ENCODE peak calls at places on chromosomes 2 and 18, in seven cellular contexts. One of them, this sample, is unnamed.

GRCh38 chr2:158753561-158754302 is 41.4 kb upstream of the DAPL1 start:
- DNase-seq in HepG2: peak; percentile 62
- DNase-seq in transverse colon: peak; percentile 23
- DNase-seq in ovary: peak; percentile 42
- DNase-seq in GM12878: no peak
- DNase-seq in suprapubic skin: no peak
- DNase-seq in SK-N-SH: peak; percentile 71
- DNase-seq in this sample: peak; percentile 33

GRCh38 chr2:230130668-230131364 is 62.1 kb upstream of the SLC16A14 start:
- DNase-seq in HepG2: peak; percentile 59
- DNase-seq in transverse colon: peak; percentile 41
- DNase-seq in ovary: peak; percentile 85
- DNase-seq in GM12878: no peak
- DNase-seq in suprapubic skin: peak; percentile 78
- DNase-seq in SK-N-SH: no peak
- DNase-seq in this sample: no peak

GRCh38 chr2:241011296-241011600 is 12.8 kb downstream of the SNED1 start:
- DNase-seq in HepG2: no peak
- DNase-seq in transverse colon: no peak
- DNase-seq in ovary: peak; percentile 39
- DNase-seq in GM12878: no peak
- DNase-seq in suprapubic skin: no peak
- DNase-seq in SK-N-SH: no peak
- DNase-seq in this sample: peak; percentile 11

GRCh38 chr18:49019446-49020045 is 68.8 kb upstream of the SMAD7 start:
- DNase-seq in HepG2: no peak
- DNase-seq in transverse colon: no peak
- DNase-seq in ovary: no peak
- DNase-seq in GM12878: peak; percentile 9
- DNase-seq in suprapubic skin: no peak
- DNase-seq in SK-N-SH: no peak
- DNase-seq in this sample: peak; percentile 20

GRCh38 chr18:77106331-77106730 is 26.3 kb downstream of the MBP start:
- DNase-seq in HepG2: no peak
- DNase-seq in transverse colon: no peak
- DNase-seq in ovary: no peak
- DNase-seq in GM12878: no peak
- DNase-seq in suprapubic skin: no peak
- DNase-seq in SK-N-SH: no peak
- DNase-seq in this sample: no peak

GRCh38 chr18:47997338-47997780 is 66.9 kb upstream of the SMAD2 start:
- DNase-seq in HepG2: no peak
- DNase-seq in transverse colon: no peak
- DNase-seq in ovary: no peak
- DNase-seq in GM12878: no peak
- DNase-seq in suprapubic skin: no peak
- DNase-seq in SK-N-SH: no peak
- DNase-seq in this sample: no peak

GRCh38 chr2:24521162-24521857 is 30.3 kb downstream of the NCOA1 start:
- DNase-seq in HepG2: no peak
- DNase-seq in transverse colon: no peak
- DNase-seq in ovary: no peak
- DNase-seq in GM12878: no peak
- DNase-seq in suprapubic skin: no peak
- DNase-seq in SK-N-SH: no peak
- DNase-seq in this sample: no peak

GRCh38 chr2:195642677-195643063 is 14.4 kb upstream of the SLC39A10 start:
- DNase-seq in HepG2: no peak
- DNase-seq in transverse colon: no peak
- DNase-seq in ovary: no peak
- DNase-seq in GM12878: no peak
- DNase-seq in suprapubic skin: no peak
- DNase-seq in SK-N-SH: no peak
- DNase-seq in this sample: no peak

GRCh38 chr2:54083021-54083420 is 32.4 kb upstream of the ACYP2 start:
- DNase-seq in HepG2: no peak
- DNase-seq in transverse colon: no peak
- DNase-seq in ovary: no peak
- DNase-seq in GM12878: no peak
- DNase-seq in suprapubic skin: no peak
- DNase-seq in SK-N-SH: no peak
- DNase-seq in this sample: no peak

GRCh38 chr18:53909668-53910067 is 314.8 kb downstream of the MBD2 start:
- DNase-seq in HepG2: peak; percentile 7
- DNase-seq in transverse colon: no peak
- DNase-seq in ovary: no peak
- DNase-seq in GM12878: no peak
- DNase-seq in suprapubic skin: no peak
- DNase-seq in SK-N-SH: peak; percentile 12
- DNase-seq in this sample: no peak

GRCh38 chr2:97957432-97958183 is 38.1 kb downstream of the TMEM131 start:
- DNase-seq in HepG2: no peak
- DNase-seq in transverse colon: no peak
- DNase-seq in ovary: no peak
- DNase-seq in GM12878: no peak
- DNase-seq in suprapubic skin: no peak
- DNase-seq in SK-N-SH: no peak
- DNase-seq in this sample: no peak

GRCh38 chr2:49616800-49617199 is 462.5 kb upstream of the FSHR start:
- DNase-seq in HepG2: peak; percentile 30
- DNase-seq in transverse colon: no peak
- DNase-seq in ovary: no peak
- DNase-seq in GM12878: no peak
- DNase-seq in suprapubic skin: no peak
- DNase-seq in SK-N-SH: peak; percentile 32
- DNase-seq in this sample: no peak

GRCh38 chr2:151730242-151730975 is 3.9 kb downstream of the NEB start:
- DNase-seq in HepG2: no peak
- DNase-seq in transverse colon: no peak
- DNase-seq in ovary: no peak
- DNase-seq in GM12878: no peak
- DNase-seq in suprapubic skin: no peak
- DNase-seq in SK-N-SH: no peak
- DNase-seq in this sample: no peak

GRCh38 chr2:120013569-120014223 is 819 bp downstream of the EPB41L5 start:
- DNase-seq in HepG2: no peak
- DNase-seq in transverse colon: peak; percentile 44
- DNase-seq in ovary: no peak
- DNase-seq in GM12878: no peak
- DNase-seq in suprapubic skin: no peak
- DNase-seq in SK-N-SH: no peak
- DNase-seq in this sample: no peak

DNA sequence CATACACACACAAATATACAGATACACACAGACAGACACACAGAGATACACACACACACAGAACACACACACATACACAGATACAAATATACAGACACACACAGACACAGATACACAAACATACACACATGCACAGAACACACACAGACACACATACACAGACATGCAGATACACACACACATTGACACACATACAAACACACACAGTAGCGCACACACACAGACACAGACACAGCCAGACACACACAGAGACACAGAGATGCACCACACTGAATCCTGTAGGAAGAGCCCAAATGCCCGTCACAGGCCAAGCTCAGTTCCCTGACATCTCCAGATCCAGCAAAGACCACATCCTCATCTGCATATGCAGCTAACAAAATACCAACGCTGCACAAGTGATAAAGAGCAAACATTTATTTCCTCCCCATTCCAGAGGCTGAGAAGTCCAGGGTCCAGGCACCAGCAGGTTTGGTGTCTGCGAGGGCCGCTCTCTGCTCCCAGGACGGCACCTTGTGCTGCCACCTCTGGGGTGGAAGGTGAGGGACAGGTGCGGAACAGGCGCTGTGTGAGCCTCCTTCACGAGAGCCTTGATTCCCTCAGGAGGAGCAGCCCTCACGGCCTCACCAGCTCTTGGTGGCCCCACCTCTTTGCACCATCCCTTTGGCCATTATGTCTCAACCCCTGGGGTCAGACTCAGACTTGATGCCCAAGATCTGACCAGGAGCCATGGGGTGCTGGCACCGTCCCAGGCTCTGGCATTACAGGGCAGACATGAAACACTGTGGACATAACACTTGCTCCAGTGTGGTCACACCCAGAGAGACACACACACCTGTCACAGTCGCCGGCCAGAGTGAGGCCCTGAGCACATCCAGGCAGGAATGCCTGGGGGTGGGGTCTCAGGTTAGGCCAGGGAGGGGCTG is 108.7 kb downstream of the NDUFA10 start:
- DNase-seq in HepG2: no peak
- DNase-seq in transverse colon: no peak
- DNase-seq in ovary: no peak
- DNase-seq in GM12878: no peak
- DNase-seq in suprapubic skin: peak; percentile 43
- DNase-seq in SK-N-SH: no peak
- DNase-seq in this sample: peak; percentile 45
- H3K27ac ChIP-seq in HepG2: no peak overlapping the region
- H3K27ac ChIP-seq in transverse colon: no peak overlapping the region
- H3K27ac ChIP-seq in ovary: no peak overlapping the region
- H3K27ac ChIP-seq in GM12878: no peak overlapping the region
- H3K27ac ChIP-seq in suprapubic skin: no peak overlapping the region
- H3K27ac ChIP-seq in SK-N-SH: no peak overlapping the region
- H3K27ac ChIP-seq in this sample: no peak overlapping the region

GRCh38 chr2:207534390-207534789 is 4.6 kb downstream of the CREB1 start:
- DNase-seq in HepG2: no peak
- DNase-seq in transverse colon: no peak
- DNase-seq in ovary: no peak
- DNase-seq in GM12878: no peak
- DNase-seq in suprapubic skin: no peak
- DNase-seq in SK-N-SH: no peak
- DNase-seq in this sample: no peak
- TF ChIP-seq EP300 in HepG2: no peak
- TF ChIP-seq EP300 in transverse colon: no peak
- TF ChIP-seq EP300 in ovary: no peak
- TF ChIP-seq EP300 in GM12878: no peak
- TF ChIP-seq EP300 in suprapubic skin: no peak
- TF ChIP-seq EP300 in SK-N-SH: no peak
- TF ChIP-seq EP300 in this sample: no peak

GRCh38 chr2:74429487-74430451 is 8.2 kb downstream of the WDR54 start:
- DNase-seq in HepG2: peak; percentile 95
- DNase-seq in transverse colon: peak; percentile 65
- DNase-seq in ovary: no peak
- DNase-seq in GM12878: no peak
- DNase-seq in suprapubic skin: no peak
- DNase-seq in SK-N-SH: no peak
- DNase-seq in this sample: no peak
- H3K36me3 ChIP-seq in HepG2: peaks cover 43% of the 10 kb centered on the region
- H3K36me3 ChIP-seq in transverse colon: no peaks in the 10 kb centered on the region
- H3K36me3 ChIP-seq in ovary: no peaks in the 10 kb centered on the region
- H3K36me3 ChIP-seq in GM12878: peaks cover 8% of the 10 kb centered on the region
- H3K36me3 ChIP-seq in suprapubic skin: peaks cover 68% of the 10 kb centered on the region
- H3K36me3 ChIP-seq in SK-N-SH: peaks cover 7% of the 10 kb centered on the region
- H3K36me3 ChIP-seq in this sample: peaks cover 80% of the 10 kb centered on the region

GRCh38 chr2:7432426-7432825 is 515.2 kb downstream of the RNF144A start:
- DNase-seq in HepG2: no peak
- DNase-seq in transverse colon: no peak
- DNase-seq in ovary: no peak
- DNase-seq in GM12878: no peak
- DNase-seq in suprapubic skin: no peak
- DNase-seq in SK-N-SH: no peak
- DNase-seq in this sample: no peak

GRCh38 chr2:7429733-7430132 is 512.5 kb downstream of the RNF144A start:
- DNase-seq in HepG2: no peak
- DNase-seq in transverse colon: no peak
- DNase-seq in ovary: no peak
- DNase-seq in GM12878: no peak
- DNase-seq in suprapubic skin: no peak
- DNase-seq in SK-N-SH: no peak
- DNase-seq in this sample: no peak

GRCh38 chr2:7430421-7430868 is 513.2 kb downstream of the RNF144A start:
- DNase-seq in HepG2: no peak
- DNase-seq in transverse colon: no peak
- DNase-seq in ovary: no peak
- DNase-seq in GM12878: no peak
- DNase-seq in suprapubic skin: no peak
- DNase-seq in SK-N-SH: no peak
- DNase-seq in this sample: no peak

GRCh38 chr2:7428444-7429204 is 511.4 kb downstream of the RNF144A start:
- DNase-seq in HepG2: no peak
- DNase-seq in transverse colon: no peak
- DNase-seq in ovary: no peak
- DNase-seq in GM12878: no peak
- DNase-seq in suprapubic skin: no peak
- DNase-seq in SK-N-SH: no peak
- DNase-seq in this sample: no peak

GRCh38 chr2:7430869-7431641 is 513.8 kb downstream of the RNF144A start:
- DNase-seq in HepG2: no peak
- DNase-seq in transverse colon: peak; percentile 44
- DNase-seq in ovary: no peak
- DNase-seq in GM12878: no peak
- DNase-seq in suprapubic skin: peak; percentile 69
- DNase-seq in SK-N-SH: no peak
- DNase-seq in this sample: peak; percentile 36
- H3K27ac ChIP-seq in HepG2: no peak overlapping the region
- H3K27ac ChIP-seq in transverse colon: no peak overlapping the region
- H3K27ac ChIP-seq in ovary: no peak overlapping the region
- H3K27ac ChIP-seq in GM12878: no peak overlapping the region
- H3K27ac ChIP-seq in suprapubic skin: no peak overlapping the region
- H3K27ac ChIP-seq in SK-N-SH: no peak overlapping the region
- H3K27ac ChIP-seq in this sample: peak overlapping the region; percentile 21

This sample was measured in stomach.